ENCODE peak calls at places on chromosomes 7 and 10, in nine cellular contexts. F is esophagus squamous epithelium; D is HFFc6; C is psoas muscle; W is AG04450; R is epithelial cell of esophagus; M is tibial artery; B is activated CD8-positive, alpha-beta T cell treated with anti-CD3 and anti-CD28 coated beads for 36 hours; K is lower lobe of right lung. T is an unnamed sample.

GRCh38 chr7:139738101-139738489 is 39.7 kb downstream of the HIPK2 start:
- DNase-seq in F (no peak), D (no peak), C (no peak), W (no peak), R (no peak), M (no peak), B (no peak), K (no peak), T (no peak)

GRCh38 chr10:117074621-117075020 is 63.4 kb downstream of the VAX1 start:
- DNase-seq in F (no peak), D (no peak), C (no peak), W (no peak), R (peak), M (no peak), B (no peak), K (no peak), T (no peak)

GRCh38 chr10:79140906-79141305 is 72.1 kb downstream of the ZMIZ1 start:
- DNase-seq in F (no peak), D (no peak), C (no peak), W (no peak), R (no peak), M (no peak), B (no peak), K (no peak), T (no peak)

GRCh38 chr7:159144756-159145543 is at the start of gene VIPR2:
- DNase-seq in F (no peak), D (no peak), C (peak), W (no peak), R (no peak), M (peak), B (peak), K (no peak), T (no peak)

GRCh38 chr7:155975490-155975889 is 163.2 kb upstream of the SHH start:
- DNase-seq in F (no peak), D (no peak), C (no peak), W (no peak), R (no peak), M (peak), B (no peak), K (no peak), T (no peak)

GRCh38 chr10:63466168-63466935 is 575 bp upstream of the JMJD1C start:
- DNase-seq in F (no peak), D (peak), C (no peak), W (no peak), R (peak), M (no peak), B (peak), K (peak), T (no peak)

GRCh38 chr7:90595341-90595800 is 750 bp upstream of the CDK14 start:
- DNase-seq in F (no peak), D (no peak), C (no peak), W (no peak), R (peak), M (no peak), B (no peak), K (no peak), T (no peak)

GRCh38 chr7:22617166-22617565 is 109.8 kb upstream of the IL6 start:
- DNase-seq in F (no peak), D (no peak), C (no peak), W (no peak), R (no peak), M (no peak), B (no peak), K (no peak), T (no peak)

GRCh38 chr7:38757946-38758345 is 126.8 kb upstream of the AMPH start:
- DNase-seq in F (no peak), D (no peak), C (no peak), W (no peak), R (no peak), M (no peak), B (no peak), K (no peak), T (no peak)

GRCh38 chr7:17371656-17372524 is 73.4 kb downstream of the AHR start:
- DNase-seq in F (no peak), D (peak), C (no peak), W (peak), R (peak), M (no peak), B (no peak), K (no peak), T (peak)

GRCh38 chr10:67663449-67664087 is 32.4 kb downstream of the CTNNA3 start:
- DNase-seq in F (no peak), D (no peak), C (peak), W (no peak), R (no peak), M (no peak), B (no peak), K (no peak), T (no peak)

GRCh38 chr10:1149793-1150637 is 93.8 kb downstream of the WDR37 start:
- DNase-seq in F (no peak), D (no peak), C (no peak), W (no peak), R (no peak), M (peak), B (peak), K (no peak), T (no peak)

GRCh38 chr7:117157121-117157870 is 165.6 kb downstream of the WNT2 start:
- DNase-seq in F (no peak), D (peak), C (peak), W (peak), R (peak), M (peak), B (no peak), K (peak), T (peak)

GRCh38 chr7:137295925-137296324 is 47.6 kb downstream of the PTN start:
- DNase-seq in F (no peak), D (no peak), C (no peak), W (no peak), R (no peak), M (no peak), B (no peak), K (no peak), T (no peak)

GRCh38 chr7:4113976-4114375 is 568.1 kb upstream of the FOXK1 start:
- DNase-seq in F (no peak), D (no peak), C (no peak), W (no peak), R (no peak), M (peak), B (no peak), K (no peak), T (no peak)

GRCh38 chr10:68271104-68271882 is 39.4 kb upstream of the ATOH7 start:
- DNase-seq in F (no peak), D (no peak), C (no peak), W (no peak), R (peak), M (no peak), B (no peak), K (no peak), T (no peak)

GRCh38 chr10:69400936-69401335 is 15.8 kb downstream of the TACR2 start:
- DNase-seq in F (no peak), D (no peak), C (peak), W (no peak), R (no peak), M (no peak), B (no peak), K (no peak), T (no peak)

GRCh38 chr7:2258661-2259365 is 16.8 kb downstream of the NUDT1 start:
- DNase-seq in F (no peak), D (no peak), C (no peak), W (no peak), R (no peak), M (no peak), B (no peak), K (peak), T (no peak)

GRCh38 chr7:86629-87028 is 105.7 kb upstream of the FAM20C start:
- DNase-seq in F (no peak), D (no peak), C (no peak), W (no peak), R (no peak), M (no peak), B (no peak), K (no peak), T (no peak)

GRCh38 chr10:19929466-19930140 is 113.4 kb downstream of the PLXDC2 start:
- DNase-seq in F (no peak), D (no peak), C (no peak), W (peak), R (peak), M (no peak), B (no peak), K (no peak), T (no peak)

GRCh38 chr10:100374137-100374655 is 27.2 kb downstream of the SCD start:
- DNase-seq in F (no peak), D (no peak), C (no peak), W (no peak), R (no peak), M (no peak), B (no peak), K (no peak), T (no peak)

GRCh38 chr7:112735261-112735660 is 54.9 kb downstream of the TMEM168 start:
- DNase-seq in F (no peak), D (no peak), C (no peak), W (no peak), R (no peak), M (no peak), B (no peak), K (no peak), T (no peak)

GRCh38 chr10:29532256-29532878 is 102.4 kb downstream of the SVIL start:
- DNase-seq in F (no peak), D (no peak), C (no peak), W (no peak), R (peak), M (no peak), B (no peak), K (no peak), T (no peak)

GRCh38 chr7:116162992-116163391 is 47.3 kb upstream of the TES start:
- DNase-seq in F (no peak), D (no peak), C (no peak), W (no peak), R (no peak), M (no peak), B (no peak), K (no peak), T (no peak)

GRCh38 chr7:155979566-155979965 is 167.3 kb upstream of the SHH start:
- DNase-seq in F (no peak), D (no peak), C (no peak), W (no peak), R (no peak), M (peak), B (no peak), K (no peak), T (no peak)

GRCh38 chr7:8284606-8285005 is 22.6 kb upstream of the ICA1 start:
- DNase-seq in F (no peak), D (no peak), C (no peak), W (no peak), R (no peak), M (no peak), B (no peak), K (no peak), T (no peak)

GRCh38 chr10:34434119-34434594 is 380.9 kb downstream of the PARD3 start:
- DNase-seq in F (no peak), D (peak), C (no peak), W (no peak), R (peak), M (no peak), B (no peak), K (no peak), T (peak)

GRCh38 chr10:93916257-93917063 is 22.7 kb downstream of the SLC35G1 start:
- DNase-seq in F (no peak), D (peak), C (no peak), W (peak), R (peak), M (no peak), B (no peak), K (no peak), T (no peak)

GRCh38 chr10:59234814-59235429 is 58.5 kb downstream of the PHYHIPL start:
- DNase-seq in F (no peak), D (peak), C (no peak), W (peak), R (peak), M (no peak), B (peak), K (no peak), T (peak)
- TF ChIP-seq CTCF in F (peak), D (peak), C (peak), W (peak), R (peak), M (peak), B (no peak), K (peak), T (peak)

GRCh38 chr10:31820794-31821369 is 107.7 kb downstream of the ARHGAP12 start:
- DNase-seq in F (no peak), D (no peak), C (no peak), W (no peak), R (no peak), M (no peak), B (no peak), K (no peak), T (no peak)

GRCh38 chr10:31819393-31819820 is 109.2 kb downstream of the ARHGAP12 start:
- DNase-seq in F (no peak), D (no peak), C (peak), W (no peak), R (no peak), M (peak), B (no peak), K (no peak), T (no peak)

GRCh38 chr10:31822616-31823318 is 105.9 kb downstream of the ARHGAP12 start:
- DNase-seq in F (no peak), D (no peak), C (no peak), W (no peak), R (no peak), M (no peak), B (no peak), K (no peak), T (no peak)

GRCh38 chr10:31822150-31822549 is 106.5 kb downstream of the ARHGAP12 start:
- DNase-seq in F (no peak), D (no peak), C (no peak), W (no peak), R (no peak), M (no peak), B (no peak), K (no peak), T (no peak)

GRCh38 chr10:31820096-31820495 is 108.5 kb downstream of the ARHGAP12 start:
- DNase-seq in F (no peak), D (no peak), C (no peak), W (no peak), R (no peak), M (no peak), B (no peak), K (no peak), T (no peak)
- TF ChIP-seq CTCF in F (no peak), D (peak), C (no peak), W (peak), R (no peak), M (no peak), B (no peak), K (no peak), T (no peak)

GRCh38 chr7:148575640-148576411 is 14.7 kb upstream of the C7orf33 start:
- DNase-seq in F (no peak), D (peak), C (peak), W (peak), R (peak), M (peak), B (peak), K (peak), T (peak)
- TF ChIP-seq CTCF in F (peak), D (peak), C (peak), W (peak), R (peak), M (peak), B (peak), K (peak), T (peak)

DNA sequence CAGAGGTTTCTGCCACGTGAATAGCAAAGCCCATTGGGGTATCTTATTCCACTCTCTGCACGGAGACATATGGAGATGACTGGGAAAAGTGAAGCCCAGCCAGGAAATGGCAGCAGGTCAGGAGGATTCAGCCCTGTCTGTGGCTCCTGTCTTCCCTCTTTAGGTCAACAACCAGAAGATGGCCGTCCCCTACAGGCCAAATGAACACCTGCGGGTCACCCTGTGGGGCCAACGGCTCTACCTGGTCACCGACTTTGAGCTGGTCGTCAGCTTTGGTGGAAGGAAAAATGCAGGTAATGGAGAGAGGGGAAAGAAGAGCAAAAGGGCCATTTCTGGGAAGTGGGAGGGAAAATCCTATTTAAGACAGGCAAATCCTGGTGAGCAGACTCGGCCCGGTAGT is 38.3 kb downstream of the EPHB4 start:
- DNase-seq in F (no peak), D (no peak), C (no peak), W (no peak), R (no peak), M (no peak), B (no peak), K (no peak), T (no peak)
- TF ChIP-seq CTCF in F (peak), D (peak), C (no peak), W (peak), R (no peak), M (no peak), B (no peak), K (no peak), T (no peak)

DNA sequence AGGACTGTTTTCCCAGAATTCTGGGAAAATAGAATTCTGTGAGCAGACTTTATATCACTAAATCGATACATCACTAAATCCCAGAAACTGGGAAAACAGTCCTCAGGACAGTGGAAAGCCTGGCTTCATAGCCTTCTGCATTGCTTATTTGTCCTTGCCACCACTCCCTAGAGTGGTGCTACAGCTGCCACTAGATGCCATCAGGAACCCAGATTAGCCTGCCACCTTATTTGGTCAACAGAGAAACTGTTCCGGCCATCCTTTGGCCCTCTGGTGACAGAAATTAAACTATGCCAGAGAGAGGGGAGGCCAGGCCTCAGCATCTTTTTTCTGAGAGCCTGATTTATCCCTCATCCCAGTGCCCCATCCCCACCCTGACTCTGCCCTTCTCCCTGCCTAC is 19.6 kb upstream of the NFKB2 start:
- DNase-seq in F (no peak), D (no peak), C (no peak), W (no peak), R (no peak), M (no peak), B (no peak), K (no peak), T (no peak)
- TF ChIP-seq CTCF in F (no peak), D (no peak), C (no peak), W (no peak), R (no peak), M (no peak), B (no peak), K (no peak), T (no peak)

GRCh38 chr7:46230298-46231295 is 309.5 kb upstream of the IGFBP3 start:
- DNase-seq in F (no peak), D (peak), C (no peak), W (no peak), R (no peak), M (no peak), B (no peak), K (no peak), T (no peak)

GRCh38 chr7:46229409-46229808 is 308.3 kb upstream of the IGFBP3 start:
- DNase-seq in F (no peak), D (peak), C (no peak), W (peak), R (peak), M (no peak), B (no peak), K (no peak), T (peak)

DNA sequence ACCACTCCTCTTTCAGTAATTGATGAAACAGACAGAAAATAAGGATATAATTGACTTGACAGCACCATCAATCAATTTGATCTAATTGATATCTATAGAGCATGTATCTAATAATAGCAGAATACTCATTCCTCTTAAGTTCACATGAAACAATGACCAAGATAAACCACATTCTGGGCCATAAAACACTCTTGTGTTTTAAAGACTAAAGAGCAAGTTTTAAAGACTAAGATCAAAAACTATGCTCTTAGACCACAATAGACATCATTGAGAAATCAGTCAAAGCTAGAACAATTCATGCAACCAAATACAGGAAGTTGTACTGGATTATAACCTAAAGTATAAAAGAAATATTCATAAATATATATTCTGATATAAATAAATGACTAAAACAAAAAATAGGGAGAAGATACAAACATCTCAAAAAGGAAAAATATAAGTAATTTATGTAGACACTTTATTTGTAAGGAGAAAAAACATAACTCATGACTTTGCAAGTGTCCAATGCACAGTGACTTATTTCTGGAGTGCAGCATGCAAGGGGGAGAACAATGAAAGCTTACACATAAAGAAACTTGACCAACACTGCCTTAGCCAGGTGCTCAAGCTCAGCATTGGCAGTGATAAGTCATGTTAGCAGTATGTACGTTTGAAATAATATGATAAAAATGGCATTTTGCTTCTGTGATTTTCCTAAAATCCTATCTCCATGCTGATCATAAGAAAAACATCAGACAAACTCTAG is 312.7 kb upstream of the IGFBP3 start:
- DNase-seq in F (no peak), D (no peak), C (no peak), W (no peak), R (no peak), M (no peak), B (no peak), K (no peak), T (no peak)
- TF ChIP-seq CTCF in F (no peak), D (no peak), C (no peak), W (no peak), R (no peak), M (no peak), B (no peak), K (no peak), T (no peak)

GRCh38 chr7:134513169-134513752 is 14.1 kb upstream of the AKR1B10 start:
- DNase-seq in F (no peak), D (peak), C (no peak), W (no peak), R (peak), M (no peak), B (peak), K (no peak), T (no peak)
- TF ChIP-seq CTCF in F (peak), D (peak), C (peak), W (peak), R (peak), M (peak), B (peak), K (peak), T (peak)

GRCh38 chr10:75189266-75190096 is 21.1 kb upstream of the VDAC2 start:
- DNase-seq in F (no peak), D (no peak), C (no peak), W (no peak), R (no peak), M (peak), B (no peak), K (no peak), T (no peak)
- TF ChIP-seq CTCF in F (no peak), D (no peak), C (no peak), W (no peak), R (no peak), M (no peak), B (no peak), K (no peak), T (no peak)

GRCh38 chr7:20287317-20287716 is 43.4 kb upstream of the ITGB8 start:
- DNase-seq in F (no peak), D (no peak), C (no peak), W (no peak), R (no peak), M (no peak), B (no peak), K (no peak), T (no peak)

GRCh38 chr7:20288036-20288435 is 42.7 kb upstream of the ITGB8 start:
- DNase-seq in F (no peak), D (no peak), C (no peak), W (no peak), R (no peak), M (no peak), B (no peak), K (no peak), T (no peak)

GRCh38 chr7:20296444-20296843 is 34.3 kb upstream of the ITGB8 start:
- DNase-seq in F (no peak), D (no peak), C (no peak), W (no peak), R (peak), M (no peak), B (no peak), K (no peak), T (no peak)

DNA sequence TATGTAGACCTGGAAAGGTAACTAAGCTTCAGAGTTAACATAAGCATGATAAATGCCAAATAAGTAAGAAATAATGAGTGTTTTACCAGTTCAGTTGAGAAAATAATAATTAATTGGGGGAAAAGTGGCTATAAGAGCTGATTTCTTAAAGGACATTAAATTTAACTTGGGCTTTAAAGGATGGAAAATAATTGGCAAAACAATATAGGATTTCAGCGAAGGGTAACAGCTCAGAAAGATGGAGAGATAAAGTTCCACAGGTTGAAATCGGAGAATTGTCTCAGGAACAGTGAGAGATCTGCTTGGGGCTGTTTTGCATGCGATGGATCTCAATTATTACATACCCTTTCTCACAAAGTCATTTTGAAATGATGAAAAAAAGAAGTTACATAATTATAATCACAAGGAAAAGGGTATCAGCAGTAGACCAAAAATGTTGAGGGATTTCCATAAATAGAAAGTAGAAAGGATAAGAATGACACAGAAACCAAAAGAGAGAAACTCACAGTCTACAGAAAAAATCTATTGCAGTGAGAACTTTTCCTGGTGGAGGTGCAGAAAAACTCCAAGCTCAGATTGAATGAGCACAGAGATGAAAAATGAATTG is 40.1 kb upstream of the ITGB8 start:
- DNase-seq in F (no peak), D (no peak), C (no peak), W (no peak), R (no peak), M (no peak), B (no peak), K (no peak), T (no peak)
- TF ChIP-seq CTCF in F (no peak), D (no peak), C (no peak), W (no peak), R (no peak), M (no peak), B (no peak), K (no peak), T (no peak)